ENCODE peak calls at places on chromosomes 7 and 10, in six cellular contexts. F is HepG2, D is upper lobe of left lung, E is A549, H is GM12878, I is K562. B is an unnamed sample.

GRCh38 chr7:55449205-55449991 is 84.3 kb downstream of the LANCL2 start:
- ATAC-seq in I (no peak), F (peak), H (no peak), D (peak), E (no peak), B (no peak)

GRCh38 chr7:84674236-84674913 is 479.8 kb upstream of the SEMA3A start:
- ATAC-seq in F (no peak), E (no peak), H (peak), I (no peak), D (no peak), B (no peak)

GRCh38 chr7:156475179-156475578 is 165.4 kb upstream of the RNF32 start:
- ATAC-seq in E (no peak), D (no peak), H (peak), F (no peak), I (no peak), B (peak)

GRCh38 chr7:45938626-45939302 is 17.7 kb upstream of the IGFBP3 start:
- ATAC-seq in E (no peak), D (no peak), H (no peak), F (peak), I (peak), B (no peak)

GRCh38 chr7:149422914-149423285 is 38.0 kb downstream of the ZNF777 start:
- ATAC-seq in E (no peak), F (no peak), I (no peak), H (peak), D (peak), B (no peak)

GRCh38 chr10:32713560-32713959 is 244.5 kb downstream of the ITGB1 start:
- ATAC-seq in I (no peak), E (no peak), F (peak), D (no peak), H (no peak), B (no peak)

GRCh38 chr10:116766241-116767198 is 24.2 kb upstream of the HSPA12A start:
- ATAC-seq in E (no peak), D (no peak), F (no peak), I (no peak), H (no peak), B (no peak)

GRCh38 chr10:112454910-112455779 is 8.1 kb downstream of the VTI1A start:
- ATAC-seq in D (no peak), H (no peak), F (no peak), E (no peak), I (no peak), B (no peak)

GRCh38 chr10:48231178-48231577 is 43.3 kb downstream of the FRMPD2 start:
- ATAC-seq in H (peak), E (no peak), F (no peak), D (no peak), I (no peak), B (no peak)

GRCh38 chr10:133257489-133258065 is 19.1 kb downstream of the ADAM8 start:
- ATAC-seq in F (peak), I (peak), E (peak), D (peak), H (peak), B (peak)

GRCh38 chr10:90919683-90920574 is 958 bp downstream of the ANKRD1 start:
- ATAC-seq in I (no peak), H (no peak), F (no peak), D (no peak), E (no peak), B (no peak)

GRCh38 chr10:115129752-115130151 is 36.6 kb downstream of the ATRNL1 start:
- ATAC-seq in D (no peak), H (peak), F (no peak), I (no peak), E (no peak), B (no peak)

GRCh38 chr10:99318048-99318447 is 11.1 kb upstream of the CNNM1 start:
- ATAC-seq in F (no peak), H (no peak), I (no peak), E (no peak), D (no peak), B (no peak)

GRCh38 chr7:80542398-80542797 is 30.5 kb upstream of the GNAT3 start:
- ATAC-seq in I (no peak), D (no peak), F (no peak), E (peak), H (no peak), B (no peak)

GRCh38 chr7:14876194-14876593 is 26.4 kb downstream of the DGKB start:
- ATAC-seq in E (no peak), F (no peak), H (no peak), I (no peak), D (no peak), B (no peak)

GRCh38 chr7:127819975-127820778 is 168.2 kb downstream of the SND1 start:
- ATAC-seq in E (no peak), H (peak), F (peak), I (peak), D (peak), B (no peak)

GRCh38 chr10:26157734-26158133 is 58.8 kb upstream of the GAD2 start:
- ATAC-seq in F (peak), I (peak), D (no peak), E (peak), H (peak), B (no peak)

GRCh38 chr10:60646966-60647796 is 131.1 kb upstream of the CDK1 start:
- ATAC-seq in E (no peak), H (peak), I (peak), F (peak), D (peak), B (no peak)

GRCh38 chr7:106979551-106980357 is 64.8 kb upstream of the PRKAR2B start:
- ATAC-seq in I (peak), D (no peak), F (no peak), E (no peak), H (no peak), B (no peak)

GRCh38 chr10:116787018-116787674 is 44.8 kb upstream of the HSPA12A start:
- ATAC-seq in D (no peak), E (no peak), F (no peak), I (no peak), H (no peak), B (no peak)

GRCh38 chr10:11098628-11099027 is 81.0 kb downstream of the CELF2 start:
- ATAC-seq in E (no peak), D (peak), F (no peak), I (no peak), H (no peak), B (no peak)

GRCh38 chr7:2980406-2981102 is 63.1 kb downstream of the CARD11 start:
- ATAC-seq in I (no peak), D (peak), F (no peak), H (no peak), E (no peak), B (no peak)

GRCh38 chr10:100735345-100736143 is 9.8 kb upstream of the PAX2 start:
- ATAC-seq in I (no peak), H (no peak), D (no peak), F (no peak), E (no peak), B (no peak)

GRCh38 chr7:116283595-116284204 is 73.4 kb downstream of the TES start:
- ATAC-seq in F (no peak), D (peak), I (no peak), E (no peak), H (no peak), B (no peak)

GRCh38 chr10:95987685-95988426 is 55.5 kb upstream of the CCNJ start:
- ATAC-seq in F (no peak), E (no peak), I (no peak), D (no peak), H (peak), B (no peak)

GRCh38 chr7:76011437-76011836 is 17.0 kb upstream of the TMEM120A start:
- ATAC-seq in F (no peak), D (peak), I (no peak), H (no peak), E (peak), B (peak)

GRCh38 chr10:15814565-15814964 is 45.7 kb downstream of the MINDY3 start:
- ATAC-seq in D (no peak), F (no peak), E (no peak), I (no peak), H (peak), B (no peak)

GRCh38 chr10:100510533-100511308 is 8.9 kb downstream of the SEC31B start:
- ATAC-seq in E (no peak), H (peak), I (no peak), D (peak), F (no peak), B (no peak)

GRCh38 chr7:157405501-157405900 is 68.7 kb downstream of the DNAJB6 start:
- ATAC-seq in E (peak), H (no peak), F (no peak), I (no peak), D (no peak), B (no peak)

GRCh38 chr10:121952226-121952625 is 22.8 kb downstream of the NSMCE4A start:
- ATAC-seq in E (no peak), D (peak), I (no peak), F (no peak), H (no peak), B (no peak)

GRCh38 chr7:24438232-24438631 is 135.0 kb upstream of the PALS2 start:
- ATAC-seq in F (no peak), H (no peak), E (no peak), D (no peak), I (no peak), B (no peak)

GRCh38 chr10:28470873-28471704 is 61.8 kb upstream of the WAC start:
- ATAC-seq in D (no peak), E (peak), F (no peak), H (peak), I (peak), B (no peak)
- H3K4me3 ChIP-seq in D (no peak), E (no peak), F (no peak), H (no peak), I (no peak), B (no peak)

GRCh38 chr7:38673795-38674194 is 42.6 kb upstream of the AMPH start:
- ATAC-seq in I (no peak), H (no peak), E (no peak), D (peak), F (no peak), B (peak)
- H3K27ac ChIP-seq in I (no peak), H (no peak), E (no peak), D (peak), F (no peak), B (peak)

DNA sequence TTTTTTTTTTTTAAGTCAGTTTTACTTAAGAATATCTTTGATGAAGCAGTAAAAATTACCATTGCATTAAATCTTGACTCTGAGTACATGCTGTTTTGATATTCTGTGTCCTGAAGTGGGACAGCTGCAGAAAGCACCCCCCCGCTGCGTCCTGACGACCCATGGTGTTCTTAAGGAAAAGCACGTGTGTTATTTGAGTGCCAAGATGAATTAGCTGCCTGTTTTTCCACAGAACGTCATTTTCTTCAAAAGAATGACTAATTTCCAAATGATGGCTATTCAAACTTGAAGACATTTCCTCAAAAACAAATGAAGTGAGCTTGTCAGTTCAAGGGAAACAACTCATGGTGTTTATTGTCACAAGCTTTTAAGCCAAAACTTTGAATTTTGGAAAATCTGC is 45.9 kb downstream of the CREM start:
- ATAC-seq in H (no peak), I (no peak), F (no peak), D (no peak), E (no peak), B (no peak)
- TF ChIP-seq EP300 in H (no peak), I (no peak), F (no peak), D (no peak), E (no peak), B (no peak)

GRCh38 chr7:20793686-20794394 is 7.2 kb upstream of the SP8 start:
- ATAC-seq in E (no peak), D (no peak), F (no peak), H (no peak), I (no peak), B (no peak)
- H3K4me3 ChIP-seq in E (no peak), D (no peak), F (no peak), H (no peak), I (no peak), B (no peak)

GRCh38 chr10:101939718-101940117 is 96.1 kb upstream of the KCNIP2 start:
- ATAC-seq in E (peak), I (no peak), H (no peak), D (no peak), F (no peak), B (no peak)
- H3K27ac ChIP-seq in E (peak), I (no peak), H (no peak), D (no peak), F (no peak), B (peak)

DNA sequence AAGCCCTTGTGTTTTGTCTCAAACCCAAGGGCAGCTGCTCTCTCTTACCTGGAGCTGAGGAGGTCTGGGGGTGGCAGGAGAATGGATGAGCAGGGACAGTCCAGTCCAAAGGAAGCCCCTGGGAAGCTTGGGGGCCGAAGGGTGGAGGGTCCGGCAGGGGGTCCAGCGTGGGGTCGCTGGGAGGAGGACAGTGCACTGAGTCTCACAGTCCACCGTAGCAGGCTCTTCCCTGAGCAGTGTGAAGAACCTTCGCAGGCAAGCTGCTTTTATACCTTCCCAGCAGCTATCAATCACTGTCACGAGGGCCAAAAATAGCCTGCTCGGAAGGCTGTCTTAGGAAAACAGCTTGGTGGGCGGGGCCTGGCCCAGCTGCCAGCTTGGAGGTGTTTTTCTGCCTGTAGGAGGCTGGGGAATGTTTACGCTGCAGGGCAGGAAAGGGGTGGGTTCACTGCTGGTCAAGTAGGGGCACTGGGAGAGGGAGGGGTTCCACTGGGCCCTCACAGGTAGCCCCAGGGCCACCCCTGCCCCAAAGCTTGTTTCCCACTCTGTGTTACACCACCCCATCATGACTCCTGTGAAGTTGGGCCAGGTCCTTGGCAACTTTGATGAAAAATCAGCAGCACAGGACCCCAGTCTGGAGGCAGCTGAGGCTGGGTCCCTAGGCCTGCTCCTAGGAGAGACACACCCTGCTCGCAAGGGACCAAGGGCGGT is at the start of gene DEPP1:
- ATAC-seq in I (peak), D (peak), E (peak), H (peak), F (peak), B (peak)
- TF ChIP-seq EP300 in I (peak), D (peak), E (no peak), H (no peak), F (no peak), B (no peak)

GRCh38 chr7:130740617-130741016 is 6.6 kb upstream of the KLF14 start:
- ATAC-seq in F (no peak), H (no peak), E (no peak), I (no peak), D (peak), B (no peak)
- H3K4me3 ChIP-seq in F (no peak), H (no peak), E (no peak), I (no peak), D (no peak), B (no peak)

DNA sequence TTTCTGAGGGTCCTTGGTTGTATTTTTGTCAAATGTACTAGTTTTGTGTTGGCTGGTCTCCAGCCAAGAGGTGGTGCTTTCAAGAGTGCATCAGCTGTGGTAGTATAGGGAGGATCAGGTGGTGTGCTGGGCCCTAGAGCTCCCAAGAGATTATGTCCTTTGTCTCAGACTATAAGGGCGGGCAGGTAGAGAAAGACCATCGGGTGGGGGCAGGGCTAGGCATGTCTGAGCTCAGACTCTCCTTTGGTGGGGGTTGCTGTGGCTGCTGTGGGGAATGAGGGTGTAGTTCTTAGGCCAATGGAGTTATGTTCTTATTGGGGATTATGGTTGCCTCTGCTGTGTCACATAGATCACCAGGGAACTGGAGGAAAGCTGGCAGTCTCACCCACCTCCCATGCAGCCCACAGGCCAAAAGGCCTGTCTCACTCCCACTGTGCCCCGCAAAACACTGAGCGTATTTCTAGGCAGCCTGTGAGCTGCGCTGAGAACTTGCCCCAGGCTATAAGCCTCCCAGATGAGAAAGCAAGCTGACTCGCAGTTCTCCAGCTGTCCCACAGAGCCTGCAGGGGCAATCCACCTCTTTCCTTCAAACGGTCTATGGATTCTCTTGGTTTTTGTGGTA is 1066.7 kb downstream of the GRM8 start:
- ATAC-seq in E (no peak), D (no peak), F (no peak), H (no peak), I (no peak), B (no peak)
- H3K27ac ChIP-seq in E (no peak), D (no peak), F (no peak), H (no peak), I (no peak), B (no peak)

GRCh38 chr7:47759056-47759706 is 177.3 kb upstream of the TNS3 start:
- ATAC-seq in E (no peak), H (no peak), I (no peak), F (no peak), D (no peak), B (no peak)

GRCh38 chr7:47755248-47755647 is 173.3 kb upstream of the TNS3 start:
- ATAC-seq in E (no peak), D (no peak), F (no peak), I (no peak), H (no peak), B (no peak)

GRCh38 chr7:47762207-47762606 is 180.3 kb upstream of the TNS3 start:
- ATAC-seq in D (no peak), H (no peak), F (no peak), I (no peak), E (no peak), B (no peak)

GRCh38 chr7:47758546-47758945 is 176.6 kb upstream of the TNS3 start:
- ATAC-seq in F (no peak), D (no peak), E (no peak), I (no peak), H (no peak), B (no peak)

GRCh38 chr7:47757946-47758371 is 176.0 kb upstream of the TNS3 start:
- ATAC-seq in D (peak), I (no peak), E (no peak), H (no peak), F (no peak), B (peak)
- TF ChIP-seq EP300 in D (peak), I (no peak), E (no peak), H (no peak), F (no peak), B (no peak)

B was measured in gastroesophageal sphincter.